ENCODE peak calls at places on chromosomes 2 and 18, in nine cellular contexts. One of them, this sample, is unnamed.

GRCh38 chr2:27566628-27567027 is 16.2 kb upstream of the ZNF512 start:
- DNase-seq in stomach: no peak
- DNase-seq in endothelial cell of umbilical vein: peak; percentile 82
- DNase-seq in sigmoid colon: no peak
- DNase-seq in GM12878: no peak
- DNase-seq in spleen: no peak
- DNase-seq in HCT116: no peak
- DNase-seq in transverse colon: no peak
- DNase-seq in prostate gland: no peak
- DNase-seq in this sample: no peak

GRCh38 chr2:134846213-134846612 is 7.8 kb downstream of the ACMSD start:
- DNase-seq in endothelial cell of umbilical vein: no peak
- DNase-seq in transverse colon: no peak
- DNase-seq in sigmoid colon: no peak
- DNase-seq in HCT116: no peak
- DNase-seq in GM12878: no peak
- DNase-seq in prostate gland: no peak
- DNase-seq in spleen: no peak
- DNase-seq in stomach: no peak
- DNase-seq in this sample: no peak

GRCh38 chr2:104378853-104379374 is 475.0 kb upstream of the POU3F3 start:
- DNase-seq in stomach: no peak
- DNase-seq in endothelial cell of umbilical vein: no peak
- DNase-seq in GM12878: no peak
- DNase-seq in prostate gland: no peak
- DNase-seq in HCT116: no peak
- DNase-seq in spleen: no peak
- DNase-seq in transverse colon: peak; percentile 12
- DNase-seq in sigmoid colon: no peak
- DNase-seq in this sample: no peak

GRCh38 chr18:56910967-56911366 is 235.9 kb upstream of the BOD1L2 start:
- DNase-seq in HCT116: no peak
- DNase-seq in sigmoid colon: no peak
- DNase-seq in GM12878: no peak
- DNase-seq in prostate gland: no peak
- DNase-seq in stomach: no peak
- DNase-seq in endothelial cell of umbilical vein: no peak
- DNase-seq in spleen: no peak
- DNase-seq in transverse colon: no peak
- DNase-seq in this sample: no peak

GRCh38 chr2:85826990-85827878 is 61.6 kb downstream of the ST3GAL5 start:
- DNase-seq in prostate gland: peak; percentile 63
- DNase-seq in spleen: peak; percentile 93
- DNase-seq in stomach: peak; percentile 82
- DNase-seq in endothelial cell of umbilical vein: peak; percentile 61
- DNase-seq in HCT116: peak; percentile 27
- DNase-seq in transverse colon: peak; percentile 79
- DNase-seq in sigmoid colon: peak; percentile 88
- DNase-seq in GM12878: no peak
- DNase-seq in this sample: peak; percentile 87

GRCh38 chr2:217530399-217531100 is 472.2 kb downstream of the TNS1 start:
- DNase-seq in spleen: no peak
- DNase-seq in GM12878: no peak
- DNase-seq in stomach: no peak
- DNase-seq in endothelial cell of umbilical vein: no peak
- DNase-seq in sigmoid colon: no peak
- DNase-seq in transverse colon: no peak
- DNase-seq in prostate gland: no peak
- DNase-seq in HCT116: no peak
- DNase-seq in this sample: no peak

GRCh38 chr2:9831670-9832069 is 11.6 kb upstream of the TAF1B start:
- DNase-seq in HCT116: no peak
- DNase-seq in spleen: no peak
- DNase-seq in GM12878: no peak
- DNase-seq in stomach: no peak
- DNase-seq in prostate gland: no peak
- DNase-seq in endothelial cell of umbilical vein: no peak
- DNase-seq in sigmoid colon: no peak
- DNase-seq in transverse colon: no peak
- DNase-seq in this sample: no peak

GRCh38 chr2:197615033-197615652 is 60.2 kb downstream of the RFTN2 start:
- DNase-seq in spleen: no peak
- DNase-seq in GM12878: no peak
- DNase-seq in HCT116: peak; percentile 18
- DNase-seq in transverse colon: peak; percentile 52
- DNase-seq in endothelial cell of umbilical vein: no peak
- DNase-seq in sigmoid colon: no peak
- DNase-seq in prostate gland: peak; percentile 54
- DNase-seq in stomach: no peak
- DNase-seq in this sample: no peak

GRCh38 chr18:74819433-74820059 is 221.9 kb downstream of the ZNF407 start:
- DNase-seq in prostate gland: no peak
- DNase-seq in stomach: no peak
- DNase-seq in HCT116: no peak
- DNase-seq in GM12878: no peak
- DNase-seq in transverse colon: no peak
- DNase-seq in endothelial cell of umbilical vein: no peak
- DNase-seq in sigmoid colon: no peak
- DNase-seq in spleen: no peak
- DNase-seq in this sample: no peak

GRCh38 chr2:64923385-64923710 is 65.9 kb upstream of the SLC1A4 start:
- DNase-seq in endothelial cell of umbilical vein: no peak
- DNase-seq in stomach: no peak
- DNase-seq in sigmoid colon: no peak
- DNase-seq in spleen: no peak
- DNase-seq in prostate gland: no peak
- DNase-seq in GM12878: no peak
- DNase-seq in HCT116: no peak
- DNase-seq in transverse colon: no peak
- DNase-seq in this sample: no peak

GRCh38 chr2:203451011-203451410 is 84.1 kb downstream of the RAPH1 start:
- DNase-seq in HCT116: no peak
- DNase-seq in transverse colon: no peak
- DNase-seq in GM12878: no peak
- DNase-seq in spleen: no peak
- DNase-seq in prostate gland: no peak
- DNase-seq in endothelial cell of umbilical vein: no peak
- DNase-seq in stomach: no peak
- DNase-seq in sigmoid colon: no peak
- DNase-seq in this sample: no peak

GRCh38 chr2:216108967-216109921 is at the start of gene XRCC5:
- DNase-seq in transverse colon: peak; percentile 99
- DNase-seq in sigmoid colon: peak; percentile 98
- DNase-seq in stomach: peak; percentile 99
- DNase-seq in endothelial cell of umbilical vein: peak; percentile 99
- DNase-seq in HCT116: peak; percentile 92
- DNase-seq in prostate gland: peak; percentile 93
- DNase-seq in GM12878: peak; percentile 96
- DNase-seq in spleen: peak; percentile 98
- DNase-seq in this sample: peak; percentile 98

GRCh38 chr2:216109962-216110614 is 940 bp downstream of the XRCC5 start:
- DNase-seq in endothelial cell of umbilical vein: peak; percentile 72
- DNase-seq in sigmoid colon: no peak
- DNase-seq in GM12878: no peak
- DNase-seq in transverse colon: no peak
- DNase-seq in prostate gland: no peak
- DNase-seq in stomach: no peak
- DNase-seq in spleen: no peak
- DNase-seq in HCT116: peak; percentile 16
- DNase-seq in this sample: no peak

GRCh38 chr2:216107320-216107719 is 1.8 kb upstream of the XRCC5 start:
- DNase-seq in HCT116: no peak
- DNase-seq in sigmoid colon: no peak
- DNase-seq in prostate gland: no peak
- DNase-seq in spleen: no peak
- DNase-seq in endothelial cell of umbilical vein: no peak
- DNase-seq in GM12878: no peak
- DNase-seq in stomach: no peak
- DNase-seq in transverse colon: no peak
- DNase-seq in this sample: no peak

GRCh38 chr2:216107760-216108159 is 1.4 kb upstream of the XRCC5 start:
- DNase-seq in HCT116: no peak
- DNase-seq in endothelial cell of umbilical vein: no peak
- DNase-seq in prostate gland: no peak
- DNase-seq in spleen: no peak
- DNase-seq in transverse colon: no peak
- DNase-seq in GM12878: no peak
- DNase-seq in stomach: no peak
- DNase-seq in sigmoid colon: no peak
- DNase-seq in this sample: no peak

GRCh38 chr2:216108310-216108966 is 710 bp upstream of the XRCC5 start:
- DNase-seq in stomach: no peak
- DNase-seq in sigmoid colon: no peak
- DNase-seq in spleen: no peak
- DNase-seq in transverse colon: no peak
- DNase-seq in prostate gland: no peak
- DNase-seq in endothelial cell of umbilical vein: no peak
- DNase-seq in GM12878: no peak
- DNase-seq in HCT116: no peak
- DNase-seq in this sample: no peak
- H3K27ac ChIP-seq in stomach: peak overlapping the region; percentile 94
- H3K27ac ChIP-seq in sigmoid colon: peak overlapping the region; percentile 90
- H3K27ac ChIP-seq in spleen: peak overlapping the region; percentile 96
- H3K27ac ChIP-seq in transverse colon: peak overlapping the region; percentile 97
- H3K27ac ChIP-seq in prostate gland: no peak overlapping the region
- H3K27ac ChIP-seq in endothelial cell of umbilical vein: peak overlapping the region; percentile 10
- H3K27ac ChIP-seq in GM12878: peak overlapping the region; percentile 99
- H3K27ac ChIP-seq in HCT116: peak overlapping the region; percentile 63
- H3K27ac ChIP-seq in this sample: peak overlapping the region; percentile 12

GRCh38 chr18:51253476-51253875 is 56.0 kb upstream of the MEX3C start:
- DNase-seq in prostate gland: no peak
- DNase-seq in endothelial cell of umbilical vein: no peak
- DNase-seq in sigmoid colon: no peak
- DNase-seq in transverse colon: no peak
- DNase-seq in GM12878: no peak
- DNase-seq in spleen: no peak
- DNase-seq in stomach: no peak
- DNase-seq in HCT116: no peak
- DNase-seq in this sample: no peak

GRCh38 chr18:51248685-51249084 is 51.2 kb upstream of the MEX3C start:
- DNase-seq in sigmoid colon: no peak
- DNase-seq in spleen: no peak
- DNase-seq in GM12878: no peak
- DNase-seq in HCT116: no peak
- DNase-seq in endothelial cell of umbilical vein: no peak
- DNase-seq in prostate gland: no peak
- DNase-seq in stomach: no peak
- DNase-seq in transverse colon: no peak
- DNase-seq in this sample: no peak

GRCh38 chr18:51251625-51252024 is 54.1 kb upstream of the MEX3C start:
- DNase-seq in GM12878: peak; percentile 69
- DNase-seq in HCT116: no peak
- DNase-seq in spleen: peak; percentile 77
- DNase-seq in sigmoid colon: no peak
- DNase-seq in prostate gland: no peak
- DNase-seq in stomach: no peak
- DNase-seq in endothelial cell of umbilical vein: no peak
- DNase-seq in transverse colon: peak; percentile 24
- DNase-seq in this sample: no peak

GRCh38 chr18:51250006-51250405 is 52.5 kb upstream of the MEX3C start:
- DNase-seq in sigmoid colon: no peak
- DNase-seq in endothelial cell of umbilical vein: no peak
- DNase-seq in transverse colon: no peak
- DNase-seq in stomach: no peak
- DNase-seq in prostate gland: no peak
- DNase-seq in GM12878: no peak
- DNase-seq in spleen: no peak
- DNase-seq in HCT116: no peak
- DNase-seq in this sample: no peak

DNA sequence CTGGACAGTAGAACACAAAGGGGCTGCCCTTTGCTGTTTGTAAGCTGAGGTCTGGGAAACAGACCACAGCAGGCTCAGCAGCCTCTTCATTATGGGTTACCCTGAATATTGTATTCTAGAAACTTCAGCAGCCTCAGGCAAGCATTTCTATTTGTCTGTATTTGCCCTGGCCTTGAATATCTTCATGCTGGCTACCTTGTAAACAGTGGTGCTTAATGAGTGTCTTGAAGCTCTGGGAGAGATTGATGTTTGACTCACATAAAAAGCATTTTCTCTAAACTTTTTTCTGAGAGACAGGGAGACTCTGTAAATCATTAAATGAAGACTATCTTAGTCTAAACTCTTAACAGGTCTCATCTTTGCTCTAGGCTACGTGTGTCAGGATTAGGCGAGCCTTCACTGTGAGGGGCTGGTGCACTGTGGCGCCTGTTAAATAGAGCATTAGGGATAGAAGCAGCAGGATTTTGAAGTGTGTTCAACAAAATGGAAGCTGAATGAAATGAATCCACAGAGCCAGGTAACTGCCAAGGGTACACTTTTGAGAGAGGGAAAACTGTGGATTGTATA is 53.1 kb upstream of the MEX3C start:
- DNase-seq in spleen: no peak
- DNase-seq in stomach: no peak
- DNase-seq in HCT116: no peak
- DNase-seq in GM12878: no peak
- DNase-seq in prostate gland: no peak
- DNase-seq in endothelial cell of umbilical vein: no peak
- DNase-seq in sigmoid colon: no peak
- DNase-seq in transverse colon: no peak
- DNase-seq in this sample: no peak
- H3K36me3 ChIP-seq in spleen: no peaks in the 10 kb centered on the region
- H3K36me3 ChIP-seq in stomach: no peaks in the 10 kb centered on the region
- H3K36me3 ChIP-seq in HCT116: no peaks in the 10 kb centered on the region
- H3K36me3 ChIP-seq in GM12878: no peaks in the 10 kb centered on the region
- H3K36me3 ChIP-seq in prostate gland: no peaks in the 10 kb centered on the region
- H3K36me3 ChIP-seq in endothelial cell of umbilical vein: no peaks in the 10 kb centered on the region
- H3K36me3 ChIP-seq in sigmoid colon: no peaks in the 10 kb centered on the region
- H3K36me3 ChIP-seq in transverse colon: no peaks in the 10 kb centered on the region
- H3K36me3 ChIP-seq in this sample: no peaks in the 10 kb centered on the region

DNA sequence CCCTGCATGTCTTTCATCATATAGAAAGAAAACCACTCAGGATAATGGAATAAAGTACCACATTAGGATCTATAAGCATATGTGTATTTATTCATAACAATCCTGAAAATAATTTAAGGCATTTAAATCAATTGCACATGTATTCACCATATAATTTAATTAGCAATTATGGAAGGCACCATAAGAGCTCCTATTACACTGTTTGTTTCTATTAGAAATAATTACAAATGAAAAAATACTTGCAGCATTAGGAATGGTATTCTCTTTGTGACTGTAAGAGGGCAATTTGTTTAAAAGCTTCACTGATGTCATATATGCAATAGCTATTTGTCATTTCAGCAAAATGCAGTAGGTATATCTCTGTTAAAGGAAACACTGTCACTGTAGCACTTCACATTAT is 217.0 kb upstream of the FSHR start:
- DNase-seq in stomach: no peak
- DNase-seq in transverse colon: no peak
- DNase-seq in HCT116: no peak
- DNase-seq in sigmoid colon: no peak
- DNase-seq in endothelial cell of umbilical vein: no peak
- DNase-seq in prostate gland: no peak
- DNase-seq in GM12878: no peak
- DNase-seq in spleen: no peak
- DNase-seq in this sample: no peak
- TF ChIP-seq POLR2AphosphoS5 in stomach: no peak
- TF ChIP-seq POLR2AphosphoS5 in transverse colon: no peak
- TF ChIP-seq POLR2AphosphoS5 in HCT116: no peak
- TF ChIP-seq POLR2AphosphoS5 in sigmoid colon: no peak
- TF ChIP-seq POLR2AphosphoS5 in endothelial cell of umbilical vein: no peak
- TF ChIP-seq POLR2AphosphoS5 in prostate gland: no peak
- TF ChIP-seq POLR2AphosphoS5 in GM12878: no peak
- TF ChIP-seq POLR2AphosphoS5 in spleen: no peak
- TF ChIP-seq POLR2AphosphoS5 in this sample: no peak

GRCh38 chr2:112818094-112818902 is 18.3 kb downstream of the IL1B start:
- DNase-seq in prostate gland: no peak
- DNase-seq in transverse colon: no peak
- DNase-seq in sigmoid colon: no peak
- DNase-seq in spleen: no peak
- DNase-seq in HCT116: no peak
- DNase-seq in stomach: no peak
- DNase-seq in GM12878: no peak
- DNase-seq in endothelial cell of umbilical vein: peak; percentile 46
- DNase-seq in this sample: no peak
- H3K27ac ChIP-seq in prostate gland: no peak overlapping the region
- H3K27ac ChIP-seq in transverse colon: no peak overlapping the region
- H3K27ac ChIP-seq in sigmoid colon: no peak overlapping the region
- H3K27ac ChIP-seq in spleen: no peak overlapping the region
- H3K27ac ChIP-seq in HCT116: no peak overlapping the region
- H3K27ac ChIP-seq in stomach: no peak overlapping the region
- H3K27ac ChIP-seq in GM12878: no peak overlapping the region
- H3K27ac ChIP-seq in endothelial cell of umbilical vein: no peak overlapping the region
- H3K27ac ChIP-seq in this sample: no peak overlapping the region

This sample was measured in suprapubic skin.